ENCODE peak calls at places on chromosomes 2 and 18, in five cellular contexts. H is HepG2, J is GM23338, I is K562, M is H1. N is an unnamed sample. For H4K20me1, the result is how much of the 10 kb centered on the place peaks cover.

GRCh38 chr18:74457043-74457742 is at the start of gene DIPK1C:
- DNase-seq in I (no peak), J (peak), H (no peak), M (no peak), N (no peak)

GRCh38 chr2:7209776-7210555 is 292.8 kb downstream of the RNF144A start:
- DNase-seq in M (no peak), H (no peak), I (no peak), J (no peak), N (no peak)

GRCh38 chr2:908568-908967 is 42.1 kb upstream of the SNTG2 start:
- DNase-seq in J (no peak), H (no peak), M (no peak), I (no peak), N (no peak)

GRCh38 chr2:37558622-37559021 is 112.8 kb downstream of the CDC42EP3 start:
- DNase-seq in M (no peak), J (no peak), I (no peak), H (no peak), N (no peak)

GRCh38 chr18:58026395-58026794 is 17.6 kb upstream of the NEDD4L start:
- DNase-seq in I (no peak), J (peak), H (no peak), M (no peak), N (no peak)

GRCh38 chr2:47070920-47071824 is 83.9 kb downstream of the STPG4 start:
- DNase-seq in J (no peak), I (no peak), H (peak), M (no peak), N (peak)

GRCh38 chr2:235098736-235099494 is 147.1 kb downstream of the SH3BP4 start:
- DNase-seq in M (peak), J (peak), H (no peak), I (no peak), N (no peak)

GRCh38 chr18:54147439-54147838 is 77.0 kb downstream of the MBD2 start:
- DNase-seq in I (no peak), H (no peak), J (no peak), M (no peak), N (peak)

GRCh38 chr2:49035477-49035876 is 118.8 kb downstream of the FSHR start:
- DNase-seq in J (no peak), I (no peak), M (no peak), H (no peak), N (no peak)

GRCh38 chr2:84999467-85000064 is 28.6 kb downstream of the KCMF1 start:
- DNase-seq in I (no peak), J (no peak), M (no peak), H (no peak), N (no peak)

GRCh38 chr2:120264995-120265394 is 12.3 kb downstream of the RALB start:
- DNase-seq in J (no peak), H (no peak), M (no peak), I (no peak), N (no peak)

GRCh38 chr2:232674491-232674890 is 22.6 kb upstream of the GIGYF2 start:
- DNase-seq in J (no peak), I (no peak), M (no peak), H (no peak), N (no peak)

GRCh38 chr2:120108049-120108448 is 95.2 kb downstream of the EPB41L5 start:
- DNase-seq in J (no peak), I (no peak), H (no peak), M (no peak), N (no peak)

GRCh38 chr2:145543856-145544255 is 1023.9 kb upstream of the ZEB2 start:
- DNase-seq in J (no peak), H (no peak), M (no peak), I (no peak), N (no peak)

GRCh38 chr18:4125939-4126250 is 329.2 kb downstream of the DLGAP1 start:
- DNase-seq in M (no peak), I (no peak), H (no peak), J (peak), N (no peak)

GRCh38 chr18:57586243-57587049 is at the start of gene FECH:
- DNase-seq in H (peak), J (peak), I (peak), M (peak), N (no peak)

GRCh38 chr2:45857206-45857605 is 205.7 kb downstream of the PRKCE start:
- DNase-seq in J (no peak), M (no peak), H (no peak), I (no peak), N (no peak)

GRCh38 chr18:6719914-6720692 is 9.4 kb upstream of the ARHGAP28 start:
- DNase-seq in H (no peak), J (no peak), M (no peak), I (no peak), N (no peak)

GRCh38 chr2:106847366-106847765 is 38.6 kb downstream of the ST6GAL2 start:
- DNase-seq in I (no peak), H (no peak), J (no peak), M (no peak), N (no peak)

GRCh38 chr18:57376503-57376902 is 24.1 kb downstream of the ST8SIA3 start:
- DNase-seq in M (no peak), I (no peak), H (no peak), J (no peak), N (no peak)

GRCh38 chr2:239277401-239278085 is 123.3 kb downstream of the HDAC4 start:
- DNase-seq in J (no peak), M (no peak), I (no peak), H (no peak), N (no peak)

GRCh38 chr2:566379-567313 is 110.6 kb downstream of the TMEM18 start:
- DNase-seq in I (no peak), M (no peak), H (no peak), J (no peak), N (no peak)

GRCh38 chr2:167681234-167681633 is 566.2 kb downstream of the STK39 start:
- DNase-seq in M (no peak), J (no peak), I (no peak), H (no peak), N (no peak)

GRCh38 chr2:118249970-118250369 is 161.7 kb downstream of the INSIG2 start:
- DNase-seq in M (no peak), I (no peak), H (no peak), J (no peak), N (no peak)
- TF ChIP-seq CREB1 in M (no peak), I (no peak), H (peak), J (no peak), N (no peak)

DNA sequence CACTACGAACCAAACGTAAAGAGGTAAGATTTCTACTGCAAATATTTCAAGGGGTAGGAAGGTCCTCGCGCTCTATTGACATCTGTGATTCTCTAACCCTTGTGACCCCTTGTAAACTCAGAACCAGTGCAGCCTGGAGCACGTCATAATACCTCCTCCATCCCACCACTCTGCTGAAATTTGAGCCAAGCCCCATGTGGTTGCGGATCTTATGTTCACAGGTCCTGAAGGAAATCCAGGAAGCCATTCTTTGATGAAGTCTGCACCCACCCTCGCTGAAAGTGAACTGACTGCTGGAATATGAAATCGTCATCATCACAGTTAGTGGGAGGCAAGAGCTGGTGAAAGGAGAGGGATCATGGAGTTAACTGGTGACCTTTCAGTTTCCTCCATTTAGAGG is 21.7 kb downstream of the ZEB2 start:
- DNase-seq in H (no peak), M (no peak), I (no peak), J (no peak), N (no peak)
- H4K20me1 ChIP-seq in H (under half), M (under half), I (under half), J (under half), N (under half)

GRCh38 chr2:144261966-144262365 is 258.0 kb downstream of the ZEB2 start:
- DNase-seq in I (no peak), H (no peak), J (no peak), M (no peak), N (no peak)

GRCh38 chr2:144256996-144257707 is 262.8 kb downstream of the ZEB2 start:
- DNase-seq in J (no peak), H (no peak), I (no peak), M (no peak), N (no peak)

GRCh38 chr2:144259332-144259731 is 260.6 kb downstream of the ZEB2 start:
- DNase-seq in I (no peak), M (no peak), J (no peak), H (no peak), N (no peak)

GRCh38 chr2:144258154-144258553 is 261.8 kb downstream of the ZEB2 start:
- DNase-seq in M (no peak), I (no peak), J (no peak), H (no peak), N (no peak)

DNA sequence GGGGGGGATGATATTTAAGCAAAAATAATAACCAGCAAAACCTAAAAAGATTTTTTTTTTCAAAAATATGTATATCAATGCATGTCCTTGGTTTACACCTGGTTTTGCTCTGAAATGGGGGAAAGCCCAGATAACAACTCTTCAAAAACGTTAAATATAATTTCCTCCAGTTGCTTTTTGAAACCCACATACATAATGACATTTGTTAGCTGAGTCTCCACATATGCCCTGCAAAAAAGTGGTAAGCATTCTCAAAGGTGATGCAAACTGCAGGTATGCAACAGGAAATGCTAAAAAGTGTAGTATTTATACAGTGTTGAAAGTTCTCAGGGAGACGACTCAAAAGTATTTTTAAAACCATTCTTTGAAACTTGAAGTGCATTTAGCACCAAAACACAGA is 258.6 kb downstream of the ZEB2 start:
- DNase-seq in M (no peak), H (no peak), I (no peak), J (peak), N (no peak)
- TF ChIP-seq CREB1 in M (no peak), H (no peak), I (no peak), J (no peak), N (no peak)

GRCh38 chr2:28377984-28378678 is 14.5 kb upstream of the FOSL2 start:
- DNase-seq in H (no peak), J (no peak), I (no peak), M (no peak), N (no peak)

GRCh38 chr2:28375742-28376631 is 16.7 kb upstream of the FOSL2 start:
- DNase-seq in I (no peak), M (no peak), J (no peak), H (no peak), N (no peak)

GRCh38 chr2:28378679-28379392 is 13.8 kb upstream of the FOSL2 start:
- DNase-seq in I (no peak), M (no peak), J (no peak), H (no peak), N (no peak)

GRCh38 chr2:28375236-28375635 is 17.4 kb upstream of the FOSL2 start:
- DNase-seq in J (no peak), H (no peak), I (no peak), M (no peak), N (no peak)

DNA sequence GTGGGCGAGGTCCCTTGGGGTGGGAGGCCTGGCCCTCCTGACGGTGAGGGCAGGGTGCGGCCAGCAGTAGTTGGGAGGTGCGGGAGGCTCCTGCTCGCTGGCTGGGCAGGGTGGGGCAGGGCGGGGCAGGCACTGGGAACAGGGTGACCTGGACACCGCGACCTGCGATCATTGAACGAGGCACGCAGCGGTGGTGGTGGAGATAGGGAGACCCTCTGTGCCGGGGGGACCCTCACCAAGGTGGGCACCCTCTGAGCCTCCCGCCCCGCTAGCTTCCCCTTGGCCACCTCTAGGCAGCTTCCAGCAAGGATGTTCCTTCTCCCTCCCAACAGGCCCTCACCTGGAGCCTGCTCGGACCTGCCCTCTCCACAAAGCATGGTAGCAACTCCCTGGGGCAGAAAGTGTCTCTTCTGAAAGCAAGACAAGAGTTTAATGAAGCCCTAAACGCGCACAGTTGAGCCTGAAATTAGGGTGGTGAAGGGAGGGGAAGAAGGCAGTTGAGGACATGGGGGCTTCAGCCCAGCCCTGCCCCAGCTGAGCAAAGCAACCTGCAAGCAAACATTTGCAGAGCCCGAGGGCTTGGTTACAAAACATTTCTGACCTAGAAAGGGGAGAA is 15.3 kb upstream of the FOSL2 start:
- DNase-seq in H (no peak), M (no peak), J (no peak), I (peak), N (no peak)
- H4K20me1 ChIP-seq in H (under half), M (under half), J (under half), I (under half), N (under half)

DNA sequence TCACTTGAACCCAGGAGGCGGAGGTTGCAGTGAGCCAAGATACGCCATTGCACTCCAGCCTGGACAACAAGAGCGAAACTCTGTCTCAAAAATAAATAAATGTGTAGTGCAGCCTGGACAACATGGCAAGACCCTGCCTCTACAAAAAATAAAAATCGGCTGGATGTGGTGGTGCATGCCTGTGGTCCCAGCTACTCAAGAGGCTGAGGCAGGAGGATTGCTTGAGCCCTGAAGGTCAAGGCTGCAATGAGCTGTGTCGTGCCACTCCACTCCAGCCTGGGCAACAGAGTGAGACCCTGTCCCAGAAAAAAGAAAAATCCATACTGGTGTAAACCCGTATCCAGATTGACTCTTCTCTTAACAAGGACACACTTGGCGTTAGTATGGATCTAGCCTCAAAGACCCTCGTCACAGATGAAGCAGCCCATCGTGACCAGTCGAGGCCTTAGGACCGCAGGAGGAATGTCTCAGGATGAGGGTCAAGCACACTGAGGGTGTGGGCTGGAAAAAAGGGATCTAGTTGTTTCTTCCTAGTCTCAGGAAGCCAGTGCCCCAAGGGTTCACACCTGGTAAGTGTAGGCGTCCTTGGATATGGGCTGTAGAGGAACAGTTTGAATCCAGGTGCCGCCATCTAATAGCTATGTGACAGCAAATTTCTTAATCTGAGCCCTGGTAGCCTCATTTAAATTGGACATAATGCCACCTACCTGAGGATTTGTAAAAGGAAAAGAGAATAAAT is 4.0 kb upstream of the GPBAR1 start:
- DNase-seq in J (peak), I (no peak), H (no peak), M (no peak), N (no peak)
- TF ChIP-seq CREB1 in J (no peak), I (no peak), H (no peak), M (no peak), N (no peak)

GRCh38 chr2:65413610-65414009 is 18.8 kb downstream of the SPRED2 start:
- DNase-seq in J (no peak), I (no peak), H (no peak), M (no peak), N (no peak)

GRCh38 chr2:65416321-65416720 is 16.1 kb downstream of the SPRED2 start:
- DNase-seq in I (no peak), J (no peak), M (no peak), H (no peak), N (no peak)

GRCh38 chr2:65411056-65411795 is 21.2 kb downstream of the SPRED2 start:
- DNase-seq in J (no peak), H (peak), I (no peak), M (no peak), N (no peak)

GRCh38 chr2:65415091-65415490 is 17.3 kb downstream of the SPRED2 start:
- DNase-seq in J (no peak), I (no peak), M (no peak), H (no peak), N (no peak)

GRCh38 chr2:65413106-65413505 is 19.3 kb downstream of the SPRED2 start:
- DNase-seq in J (no peak), I (no peak), H (no peak), M (no peak), N (no peak)
- H4K20me1 ChIP-seq in J (under half), I (half or more), H (half or more), M (under half), N (under half)

DNA sequence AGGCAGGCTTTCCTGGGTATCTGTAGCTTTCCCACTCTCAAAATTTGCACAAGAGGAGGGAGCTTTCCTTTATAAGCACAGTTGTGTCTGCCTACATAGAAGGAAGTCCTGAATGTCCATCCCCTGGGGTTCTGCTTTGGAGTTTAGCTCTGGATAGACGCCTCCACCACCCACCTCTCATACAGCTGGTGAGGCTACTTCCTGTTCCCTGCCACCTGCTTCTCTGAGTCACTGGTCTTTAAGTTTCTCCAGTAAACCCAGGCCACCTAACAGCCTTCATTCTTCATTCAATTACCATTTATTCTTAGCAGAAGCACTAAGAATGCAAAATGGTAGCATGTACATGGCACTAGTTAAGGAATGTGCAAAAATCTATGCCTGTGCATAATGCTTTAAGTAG is 407.8 kb downstream of the CDH2 start:
- DNase-seq in H (no peak), I (no peak), J (no peak), M (no peak), N (no peak)
- TF ChIP-seq CREB1 in H (no peak), I (no peak), J (no peak), M (no peak), N (no peak)

DNA sequence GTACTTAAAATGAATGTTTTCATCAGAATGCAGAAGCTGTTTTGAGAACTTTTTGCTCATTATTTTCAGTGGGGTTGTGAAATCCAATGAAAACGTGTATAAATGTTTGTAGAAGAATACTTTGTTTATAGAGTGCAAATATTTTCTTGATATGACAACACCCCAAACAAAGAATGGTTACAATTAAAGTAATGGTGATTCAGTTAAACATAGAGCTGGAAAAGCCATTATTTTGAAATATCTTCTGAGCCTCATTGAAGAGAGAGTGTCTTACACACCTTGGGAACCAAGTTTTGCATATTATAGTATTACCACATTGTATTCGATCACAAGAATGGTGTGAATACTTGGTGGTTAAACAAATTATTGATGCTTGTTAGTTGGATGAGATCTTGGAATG is 48.7 kb downstream of the SPTBN1 start:
- DNase-seq in H (no peak), J (no peak), I (no peak), M (no peak), N (no peak)
- H4K20me1 ChIP-seq in H (under half), J (under half), I (under half), M (under half), N (under half)

GRCh38 chr2:3460831-3461544 is 58.3 kb downstream of the ADI1 start:
- DNase-seq in I (no peak), J (no peak), H (no peak), M (no peak), N (no peak)
- TF ChIP-seq CREB1 in I (no peak), J (no peak), H (no peak), M (no peak), N (no peak)